ENCODE peak calls at places on chromosomes 13 and 19, in eight cellular contexts. E, P, Z, F, K, O, W and Y are unnamed samples.

GRCh38 chr13:95524270-95524901 is 28.1 kb upstream of the CLDN10 start:
- DNase-seq in P (peak), W (no peak), O (no peak), Z (no peak), F (no peak), E (no peak), K (no peak), Y (no peak)

GRCh38 chr19:46482645-46483044 is 11.3 kb upstream of the PNMA8A start:
- DNase-seq in K (no peak), P (peak), O (no peak), E (peak), W (peak), Z (no peak), F (no peak), Y (no peak)

GRCh38 chr13:41199526-41199925 is 5.2 kb upstream of the KBTBD7 start:
- DNase-seq in P (no peak), Z (no peak), O (no peak), E (no peak), F (no peak), K (no peak), W (no peak), Y (no peak)

GRCh38 chr13:42747399-42747873 is 33.9 kb upstream of the FAM216B start:
- DNase-seq in F (no peak), K (no peak), W (peak), Z (no peak), P (peak), E (peak), O (peak), Y (no peak)

GRCh38 chr19:13691569-13691968 is 72.8 kb upstream of the MRI1 start:
- DNase-seq in P (no peak), W (no peak), O (no peak), F (no peak), Z (no peak), K (no peak), E (no peak), Y (no peak)

GRCh38 chr13:54162069-54162468 is 1133.5 kb downstream of the OLFM4 start:
- DNase-seq in Z (no peak), O (no peak), K (no peak), P (no peak), W (no peak), E (no peak), F (no peak), Y (no peak)

GRCh38 chr13:51814825-51815650 is 11.1 kb upstream of the DHRS12 start:
- DNase-seq in E (peak), F (no peak), O (peak), W (no peak), K (peak), P (peak), Z (peak), Y (peak)

GRCh38 chr19:42092350-42092749 is 16.4 kb downstream of the ZNF574 start:
- DNase-seq in F (no peak), Z (no peak), E (peak), W (no peak), P (no peak), K (no peak), O (no peak), Y (no peak)

GRCh38 chr19:10593820-10594637 is 6.9 kb upstream of the AP1M2 start:
- DNase-seq in Z (no peak), F (no peak), K (peak), W (no peak), E (peak), O (no peak), P (peak), Y (no peak)

GRCh38 chr13:49530452-49530851 is 34.7 kb downstream of the PHF11 start:
- DNase-seq in W (no peak), P (no peak), E (no peak), K (no peak), Z (no peak), O (no peak), F (no peak), Y (no peak)

GRCh38 chr19:6738726-6739389 is 622 bp upstream of the TRIP10 start:
- DNase-seq in F (no peak), Z (peak), P (no peak), E (peak), O (no peak), W (peak), K (peak), Y (peak)

GRCh38 chr19:16258440-16258903 is 60.8 kb downstream of the AP1M1 start:
- DNase-seq in P (no peak), E (no peak), F (no peak), O (no peak), K (peak), Z (peak), W (no peak), Y (peak)

GRCh38 chr13:114268344-114269280 is 12.8 kb upstream of the UPF3A start:
- DNase-seq in K (no peak), O (peak), E (no peak), Z (no peak), P (no peak), F (no peak), W (peak), Y (no peak)

GRCh38 chr19:39363909-39364457 is 21.8 kb downstream of the SAMD4B start:
- DNase-seq in E (peak), K (no peak), Z (no peak), F (no peak), O (peak), W (no peak), P (peak), Y (no peak)

GRCh38 chr13:30607908-30608307 is 9.8 kb upstream of the USPL1 start:
- DNase-seq in K (no peak), W (no peak), Z (no peak), O (no peak), P (no peak), E (no peak), F (no peak), Y (no peak)

GRCh38 chr13:110663044-110663443 is 42.9 kb downstream of the CARS2 start:
- DNase-seq in P (no peak), F (no peak), K (no peak), O (no peak), W (no peak), E (no peak), Z (no peak), Y (no peak)

DNA sequence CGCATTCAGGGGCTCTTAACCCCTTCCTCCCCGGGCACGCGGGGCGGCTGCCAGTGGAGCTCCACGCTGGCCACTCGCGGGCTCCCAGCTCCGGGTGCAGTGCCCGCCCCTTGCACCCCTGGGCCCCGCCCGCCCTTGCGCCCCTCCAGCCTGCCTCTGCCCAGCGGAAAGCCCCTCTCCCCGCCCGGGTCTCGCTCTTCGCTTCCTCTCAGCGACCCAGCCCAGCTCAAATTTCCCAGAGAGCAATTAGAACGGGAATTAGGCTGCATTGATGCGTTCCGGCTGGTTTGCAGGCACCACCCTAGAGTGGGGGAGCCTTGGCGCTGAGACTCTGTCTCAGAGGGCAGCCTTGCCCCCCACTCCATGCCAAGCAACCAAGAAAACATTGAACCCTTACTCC is 1.8 kb upstream of the GSX1 start:
- DNase-seq in F (no peak), Z (no peak), K (no peak), E (no peak), P (no peak), O (no peak), W (no peak), Y (no peak)
- H3K4me3 ChIP-seq in F (peak), Z (no peak), K (no peak), E (no peak), P (no peak), O (no peak), W (no peak), Y (peak)

GRCh38 chr13:98370806-98371553 is 193.9 kb upstream of the RNF113B start:
- DNase-seq in Z (no peak), P (peak), E (peak), W (peak), O (peak), F (no peak), K (peak), Y (peak)
- H3K4me3 ChIP-seq in Z (no peak), P (peak), E (peak), W (peak), O (no peak), F (no peak), K (no peak), Y (no peak)

GRCh38 chr13:108276060-108276459 is 6.5 kb downstream of the TNFSF13B start:
- DNase-seq in W (no peak), Z (peak), F (no peak), P (peak), O (no peak), K (no peak), E (peak), Y (peak)
- H3K4me3 ChIP-seq in W (no peak), Z (no peak), F (no peak), P (no peak), O (no peak), K (no peak), E (no peak), Y (no peak)

GRCh38 chr19:33906578-33907335 is 110.1 kb downstream of the KCTD15 start:
- DNase-seq in K (peak), F (no peak), W (peak), Z (no peak), O (peak), P (peak), E (peak), Y (no peak)
- H3K4me3 ChIP-seq in K (peak), F (peak), W (no peak), Z (no peak), O (no peak), P (no peak), E (no peak), Y (peak)